ENCODE peak calls at places on chromosomes 3 and 15, in five cellular contexts. One of them, this sample, is unnamed.

GRCh38 chr15:69526086-69526485 is 73.5 kb downstream of the RPLP1 start:
- DNase-seq in HCT116: no peak
- DNase-seq in HepG2: no peak
- DNase-seq in SK-N-SH: no peak
- DNase-seq in K562: no peak
- DNase-seq in this sample: no peak

GRCh38 chr3:146350852-146351251 is 99.9 kb upstream of the PLSCR4 start:
- DNase-seq in HCT116: no peak
- DNase-seq in HepG2: no peak
- DNase-seq in SK-N-SH: no peak
- DNase-seq in K562: no peak
- DNase-seq in this sample: no peak

GRCh38 chr3:102537122-102537521 is 102.3 kb downstream of the ZPLD1 start:
- DNase-seq in HCT116: no peak
- DNase-seq in HepG2: no peak
- DNase-seq in SK-N-SH: no peak
- DNase-seq in K562: no peak
- DNase-seq in this sample: no peak

GRCh38 chr3:120013481-120013880 is 80.8 kb downstream of the GSK3B start:
- DNase-seq in HCT116: no peak
- DNase-seq in HepG2: no peak
- DNase-seq in SK-N-SH: no peak
- DNase-seq in K562: no peak
- DNase-seq in this sample: no peak

GRCh38 chr3:53151870-53152269 is 9.1 kb upstream of the PRKCD start:
- DNase-seq in HCT116: no peak
- DNase-seq in HepG2: no peak
- DNase-seq in SK-N-SH: no peak
- DNase-seq in K562: no peak
- DNase-seq in this sample: no peak

GRCh38 chr15:68404056-68404798 is 27.7 kb downstream of the ITGA11 start:
- DNase-seq in HCT116: no peak
- DNase-seq in HepG2: no peak
- DNase-seq in SK-N-SH: no peak
- DNase-seq in K562: no peak
- DNase-seq in this sample: no peak

GRCh38 chr3:158532099-158532734 is 38.8 kb upstream of the MLF1 start:
- DNase-seq in HCT116: peak; percentile 41
- DNase-seq in HepG2: peak; percentile 44
- DNase-seq in SK-N-SH: peak; percentile 36
- DNase-seq in K562: peak; percentile 20
- DNase-seq in this sample: peak; percentile 30

GRCh38 chr3:38582941-38583645 is 66.4 kb downstream of the SCN5A start:
- DNase-seq in HCT116: no peak
- DNase-seq in HepG2: no peak
- DNase-seq in SK-N-SH: peak; percentile 92
- DNase-seq in K562: no peak
- DNase-seq in this sample: no peak

GRCh38 chr15:74906450-74907276 is at the start of gene FAM219B:
- DNase-seq in HCT116: peak; percentile 65
- DNase-seq in HepG2: peak; percentile 78
- DNase-seq in SK-N-SH: peak; percentile 98
- DNase-seq in K562: peak; percentile 96
- DNase-seq in this sample: peak; percentile 89

GRCh38 chr15:27563765-27564164 is 535.4 kb downstream of the OCA2 start:
- DNase-seq in HCT116: no peak
- DNase-seq in HepG2: no peak
- DNase-seq in SK-N-SH: no peak
- DNase-seq in K562: no peak
- DNase-seq in this sample: no peak

GRCh38 chr15:27561816-27562215 is 537.3 kb downstream of the OCA2 start:
- DNase-seq in HCT116: no peak
- DNase-seq in HepG2: no peak
- DNase-seq in SK-N-SH: no peak
- DNase-seq in K562: no peak
- DNase-seq in this sample: no peak

DNA sequence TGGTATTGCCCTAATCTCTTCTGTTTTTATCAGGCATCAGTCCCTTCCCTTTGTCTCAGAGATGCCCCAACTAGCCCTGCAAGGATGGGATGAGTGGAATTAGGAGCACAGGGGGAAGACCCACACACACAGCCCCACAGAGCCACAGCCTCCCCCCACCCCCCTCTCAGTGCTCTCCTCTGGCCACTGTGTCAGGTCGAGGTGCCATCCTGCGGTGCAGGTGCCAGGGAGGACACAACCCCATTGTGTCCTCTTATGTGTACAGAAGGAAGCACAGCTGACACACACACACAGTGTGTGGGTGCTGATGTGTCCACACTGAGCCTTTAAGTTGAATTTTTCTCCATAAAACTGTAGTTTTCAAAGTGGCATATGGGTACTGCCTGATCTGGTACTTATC is 534.5 kb downstream of the OCA2 start:
- DNase-seq in HCT116: no peak
- DNase-seq in HepG2: no peak
- DNase-seq in SK-N-SH: no peak
- DNase-seq in K562: no peak
- DNase-seq in this sample: no peak
- TF ChIP-seq JUND in HCT116: no peak
- TF ChIP-seq JUND in HepG2: no peak
- TF ChIP-seq JUND in SK-N-SH: no peak
- TF ChIP-seq JUND in K562: no peak
- TF ChIP-seq JUND in this sample: no peak

DNA sequence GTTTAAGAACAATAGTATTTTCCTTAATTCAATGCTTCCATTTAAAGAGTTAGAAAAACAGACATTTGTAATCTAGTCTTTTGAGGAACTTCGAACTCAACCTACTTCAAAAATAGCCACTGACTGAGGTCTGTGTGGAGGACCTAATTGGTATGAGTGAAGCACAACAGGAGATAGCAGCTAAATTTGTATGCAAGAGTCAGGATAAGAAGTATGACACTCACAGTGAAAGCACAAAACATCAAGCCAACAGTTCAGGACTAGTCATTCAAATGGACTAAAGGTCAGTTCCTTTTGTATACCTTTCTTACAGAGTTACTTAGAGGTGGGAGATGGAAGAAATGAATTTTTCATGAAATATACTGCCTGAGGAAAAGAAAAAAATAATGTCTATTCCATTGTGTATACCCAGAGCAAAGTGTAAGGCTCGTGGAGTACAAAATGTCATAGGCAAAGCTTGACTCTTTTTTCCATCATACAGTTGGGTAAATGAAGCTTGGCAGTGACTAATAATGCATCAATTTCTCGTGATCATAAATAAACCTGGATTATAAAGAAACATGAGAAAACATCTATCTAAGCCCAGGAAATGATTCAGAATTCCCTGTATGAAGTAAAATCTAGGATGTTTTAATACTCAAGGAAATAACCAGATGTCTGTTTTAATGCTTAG is 1005.2 kb upstream of the CADM2 start:
- DNase-seq in HCT116: no peak
- DNase-seq in HepG2: no peak
- DNase-seq in SK-N-SH: no peak
- DNase-seq in K562: no peak
- DNase-seq in this sample: no peak
- TF ChIP-seq JUND in HCT116: no peak
- TF ChIP-seq JUND in HepG2: no peak
- TF ChIP-seq JUND in SK-N-SH: no peak
- TF ChIP-seq JUND in K562: no peak
- TF ChIP-seq JUND in this sample: no peak

DNA sequence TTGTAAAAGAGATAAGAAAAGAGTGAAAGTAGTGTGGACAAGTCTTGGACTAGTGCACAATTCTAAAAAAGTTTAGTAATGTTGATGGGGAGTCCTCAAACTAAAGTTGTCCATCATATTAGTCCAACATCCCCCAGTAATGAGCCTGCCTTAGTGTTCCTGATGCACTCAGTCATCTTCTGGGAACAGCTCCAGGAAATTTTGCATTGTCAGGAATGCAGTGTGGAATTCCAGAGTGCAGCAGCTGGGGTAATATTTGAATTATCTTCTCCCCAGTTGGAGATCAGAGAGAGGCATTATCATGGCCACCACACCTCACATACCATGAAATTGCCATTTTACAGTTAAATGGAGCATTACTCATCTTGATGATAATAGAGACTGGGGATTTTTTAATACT is 528.8 kb upstream of the NAALADL2 start:
- DNase-seq in HCT116: no peak
- DNase-seq in HepG2: no peak
- DNase-seq in SK-N-SH: no peak
- DNase-seq in K562: no peak
- DNase-seq in this sample: no peak
- TF ChIP-seq JUND in HCT116: no peak
- TF ChIP-seq JUND in HepG2: no peak
- TF ChIP-seq JUND in SK-N-SH: peak; percentile 84
- TF ChIP-seq JUND in K562: no peak
- TF ChIP-seq JUND in this sample: no peak

GRCh38 chr15:44207643-44208042 is 12.6 kb upstream of the FRMD5 start:
- DNase-seq in HCT116: no peak
- DNase-seq in HepG2: no peak
- DNase-seq in SK-N-SH: no peak
- DNase-seq in K562: no peak
- DNase-seq in this sample: no peak
- TF ChIP-seq JUND in HCT116: peak; percentile 21
- TF ChIP-seq JUND in HepG2: no peak
- TF ChIP-seq JUND in SK-N-SH: peak; percentile 94
- TF ChIP-seq JUND in K562: no peak
- TF ChIP-seq JUND in this sample: no peak